ENCODE peak calls at places on chromosomes 4 and X, in four cellular contexts. One of them, this sample, is unnamed.

GRCh38 chr4:156197216-156197615 is 243.6 kb upstream of the CTSO start:
- DNase-seq in neural crest cell: no peak
- DNase-seq in HS-27A: no peak
- DNase-seq in NB4: no peak
- DNase-seq in this sample: no peak

GRCh38 chr4:140076307-140076706 is 77.7 kb downstream of the MAML3 start:
- DNase-seq in neural crest cell: no peak
- DNase-seq in HS-27A: no peak
- DNase-seq in NB4: no peak
- DNase-seq in this sample: no peak

GRCh38 chr4:155930330-155930729 is 23.3 kb downstream of the CTSO start:
- DNase-seq in neural crest cell: no peak
- DNase-seq in HS-27A: no peak
- DNase-seq in NB4: no peak
- DNase-seq in this sample: no peak

GRCh38 chrX:1071351-1071750 is 141.1 kb downstream of the CRLF2 start:
- DNase-seq in neural crest cell: no peak
- DNase-seq in HS-27A: no peak
- DNase-seq in NB4: no peak
- DNase-seq in this sample: no peak

GRCh38 chr4:132056466-132056865 is 1092.6 kb upstream of the PCDH10 start:
- DNase-seq in neural crest cell: no peak
- DNase-seq in HS-27A: no peak
- DNase-seq in NB4: no peak
- DNase-seq in this sample: no peak

GRCh38 chr4:23373269-23373668 is 516.6 kb downstream of the PPARGC1A start:
- DNase-seq in neural crest cell: no peak
- DNase-seq in HS-27A: no peak
- DNase-seq in NB4: peak
- DNase-seq in this sample: no peak

GRCh38 chrX:9829308-9830267 is 43.4 kb downstream of the SHROOM2 start:
- DNase-seq in neural crest cell: no peak
- DNase-seq in HS-27A: no peak
- DNase-seq in NB4: no peak
- DNase-seq in this sample: no peak

GRCh38 chr4:4558881-4559280 is 17.0 kb upstream of the STX18 start:
- DNase-seq in neural crest cell: no peak
- DNase-seq in HS-27A: no peak
- DNase-seq in NB4: no peak
- DNase-seq in this sample: no peak

GRCh38 chrX:50198348-50198747 is 2.5 kb downstream of the AKAP4 start:
- DNase-seq in neural crest cell: no peak
- DNase-seq in HS-27A: no peak
- DNase-seq in NB4: no peak
- DNase-seq in this sample: no peak

GRCh38 chrX:121231566-121232358 is 184.4 kb downstream of the GLUD2 start:
- DNase-seq in neural crest cell: no peak
- DNase-seq in HS-27A: no peak
- DNase-seq in NB4: no peak
- DNase-seq in this sample: no peak

GRCh38 chr4:106803107-106803506 is 233.0 kb downstream of the DKK2 start:
- DNase-seq in neural crest cell: no peak
- DNase-seq in HS-27A: peak
- DNase-seq in NB4: no peak
- DNase-seq in this sample: no peak

GRCh38 chr4:67929447-67929846 is 33.8 kb downstream of the TMPRSS11A start:
- DNase-seq in neural crest cell: no peak
- DNase-seq in HS-27A: peak
- DNase-seq in NB4: no peak
- DNase-seq in this sample: no peak

GRCh38 chr4:185384877-185385465 is 10.8 kb downstream of the LRP2BP start:
- DNase-seq in neural crest cell: no peak
- DNase-seq in HS-27A: no peak
- DNase-seq in NB4: peak
- DNase-seq in this sample: no peak